ENCODE peak calls at places on chromosome 16, in four cellular contexts. B, A, U and S are unnamed samples.

GRCh38 chr16:69481901-69482341 is 57.5 kb downstream of the CYB5B start:
- DNase-seq in A (no peak), U (peak), B (no peak), S (no peak)

GRCh38 chr16:76294691-76295214 is 17.6 kb downstream of the CNTNAP4 start:
- DNase-seq in A (no peak), B (no peak), U (no peak), S (no peak)

GRCh38 chr16:69328854-69329316 is 1.5 kb downstream of the PDF start:
- DNase-seq in B (no peak), A (no peak), U (no peak), S (no peak)

GRCh38 chr16:75789237-75789636 is 62.9 kb upstream of the CPHXL start:
- DNase-seq in A (peak), B (peak), U (peak), S (no peak)

GRCh38 chr16:27441998-27442397 is 40.0 kb downstream of the IL21R start:
- DNase-seq in A (no peak), B (no peak), U (no peak), S (no peak)

GRCh38 chr16:78395035-78395434 is 295.6 kb downstream of the WWOX start:
- DNase-seq in A (no peak), U (no peak), B (no peak), S (no peak)

GRCh38 chr16:15415411-15416070 is 18.8 kb upstream of the BMERB1 start:
- DNase-seq in U (no peak), B (no peak), A (no peak), S (no peak)

GRCh38 chr16:1102921-1103648 is 7.0 kb upstream of the C1QTNF8 start:
- DNase-seq in A (peak), B (no peak), U (peak), S (no peak)

GRCh38 chr16:82761858-82762257 is 135.1 kb downstream of the CDH13 start:
- DNase-seq in A (no peak), B (no peak), U (no peak), S (no peak)

GRCh38 chr16:66881014-66881417 is 701 bp downstream of the PDP2 start:
- DNase-seq in B (no peak), U (peak), A (no peak), S (no peak)
- TF ChIP-seq ZBTB33 in B (no peak), U (no peak), A (no peak), S (no peak)

DNA sequence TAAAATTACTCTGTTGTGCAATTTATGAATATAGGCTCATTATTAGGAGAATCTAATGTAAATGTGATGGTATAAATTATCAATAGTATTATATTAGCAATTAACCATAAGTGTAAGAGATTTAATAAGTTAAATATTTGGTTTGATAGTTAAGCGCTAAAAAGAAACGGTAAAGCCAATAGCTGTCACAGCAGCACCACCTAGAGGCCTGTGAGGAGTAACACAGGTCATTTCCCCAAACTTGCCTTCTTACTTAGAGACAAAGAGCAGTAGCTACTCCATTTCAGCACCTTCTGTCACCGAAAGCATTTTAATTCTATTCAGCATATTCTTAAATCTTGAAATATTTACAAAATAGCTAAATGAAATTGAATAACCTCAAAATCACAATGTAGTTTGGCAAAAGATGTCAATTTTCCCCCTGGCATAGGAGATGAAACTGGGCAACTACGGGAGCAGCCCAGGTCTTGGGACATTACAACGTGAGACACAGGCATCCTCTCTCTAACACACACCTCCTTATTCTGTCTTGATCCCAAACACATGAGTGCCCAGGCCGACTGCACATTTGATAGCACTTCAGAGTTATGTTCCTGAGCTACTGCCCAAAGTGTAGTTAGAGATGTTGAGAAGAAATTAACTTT is 14.3 kb upstream of the DYNLRB2 start:
- DNase-seq in A (peak), U (peak), B (peak), S (no peak)
- TF ChIP-seq MAX in A (no peak), U (no peak), B (no peak), S (no peak)

DNA sequence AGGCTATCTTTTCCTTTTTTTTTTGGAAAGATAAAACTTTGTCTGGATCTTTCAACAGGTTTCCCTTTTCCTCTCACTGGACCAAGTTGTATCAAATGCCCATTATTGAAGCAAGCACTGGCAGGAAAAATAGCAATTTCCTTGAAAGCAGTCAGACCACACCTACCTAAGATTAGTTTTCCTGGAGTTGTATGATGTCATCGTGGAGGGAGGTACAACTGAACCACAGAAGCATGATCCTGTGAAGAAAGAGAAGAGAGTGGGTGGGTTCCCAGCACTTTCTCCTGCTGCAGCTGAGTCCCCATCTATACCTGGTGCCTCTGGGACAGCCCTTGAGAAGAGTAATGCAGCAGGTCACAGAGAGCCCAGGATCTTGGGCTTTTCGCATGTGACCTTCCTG is 63.6 kb upstream of the ERCC4 start:
- DNase-seq in B (no peak), A (no peak), U (no peak), S (no peak)
- TF ChIP-seq ZBTB33 in B (no peak), A (no peak), U (no peak), S (no peak)

DNA sequence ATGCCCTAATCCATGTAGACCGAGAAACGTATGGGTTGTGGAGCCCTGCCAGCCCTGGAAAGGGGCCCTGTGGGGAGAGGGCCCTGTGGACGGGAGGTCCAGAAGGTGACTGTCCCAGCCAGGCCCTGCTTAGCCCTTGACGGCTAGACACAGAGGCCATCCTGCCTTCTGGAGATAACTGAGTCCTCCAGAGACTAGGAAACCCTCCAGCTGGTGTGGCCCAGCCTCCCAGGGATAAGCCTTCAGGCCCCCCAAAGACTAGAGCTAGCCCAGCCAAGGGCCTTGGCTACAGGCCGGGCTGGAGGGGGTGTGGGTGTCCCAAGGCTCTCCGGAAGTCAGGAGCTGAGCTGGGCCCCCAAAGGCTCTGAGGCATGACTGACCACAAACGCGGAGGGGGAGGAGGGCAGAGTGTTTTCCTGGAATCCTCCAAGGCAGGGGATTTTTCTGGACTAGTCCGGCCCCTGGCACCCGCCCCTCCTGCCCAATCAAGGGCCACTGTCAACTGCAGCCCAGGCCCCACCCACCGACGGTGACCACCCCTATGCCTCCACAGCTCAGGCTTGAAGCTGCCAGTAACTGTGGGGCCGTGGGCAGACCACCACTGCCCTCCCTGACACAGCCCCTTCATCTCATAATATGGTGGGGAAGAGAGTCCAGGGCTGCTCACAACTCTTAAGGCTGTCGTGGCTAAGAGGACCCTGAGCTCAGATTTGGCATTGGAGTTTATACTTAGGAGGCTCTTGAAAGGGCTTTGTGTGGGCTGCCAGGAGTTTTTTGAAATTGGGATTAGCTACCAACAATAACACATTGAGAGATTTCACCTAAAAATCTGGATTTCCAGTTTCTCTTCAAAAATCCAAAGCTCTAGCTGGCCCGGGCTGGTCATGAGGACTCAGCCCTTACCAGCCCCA is 823 bp upstream of the VASN start:
- DNase-seq in A (no peak), B (no peak), U (peak), S (no peak)
- TF ChIP-seq MAX in A (no peak), B (no peak), U (no peak), S (no peak)

GRCh38 chr16:54193013-54193655 is 93.5 kb downstream of the IRX3 start:
- DNase-seq in U (no peak), A (no peak), B (no peak), S (no peak)

GRCh38 chr16:54194008-54194731 is 92.4 kb downstream of the IRX3 start:
- DNase-seq in B (no peak), U (no peak), A (no peak), S (no peak)

GRCh38 chr16:54191592-54191991 is 95.0 kb downstream of the IRX3 start:
- DNase-seq in U (no peak), B (no peak), A (no peak), S (no peak)

GRCh38 chr16:54191163-54191562 is 95.4 kb downstream of the IRX3 start:
- DNase-seq in A (no peak), U (no peak), B (no peak), S (no peak)

GRCh38 chr16:54193656-54194007 is 93.0 kb downstream of the IRX3 start:
- DNase-seq in U (peak), A (peak), B (peak), S (peak)
- TF ChIP-seq ZBTB33 in U (no peak), A (no peak), B (no peak), S (no peak)

DNA sequence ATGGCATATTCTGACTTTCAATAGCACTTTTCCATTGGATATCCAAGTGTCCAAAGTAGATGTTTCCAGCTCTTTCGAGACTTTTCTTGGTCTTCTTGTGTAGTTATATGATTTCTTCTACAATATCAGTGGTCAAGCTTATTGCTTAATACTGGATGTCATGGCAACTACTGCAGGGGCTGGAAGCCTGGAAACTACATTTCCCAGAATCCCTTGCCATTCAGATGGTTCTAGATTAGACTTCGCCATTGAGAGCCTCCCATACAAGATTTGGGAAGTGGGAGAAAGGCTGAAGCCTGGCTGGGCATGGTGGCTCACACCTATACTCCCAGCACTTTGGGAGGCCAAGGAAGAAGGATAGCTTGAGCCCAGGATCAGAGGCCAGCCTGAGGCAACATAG is 153.6 kb downstream of the C16orf95 start:
- DNase-seq in B (no peak), U (peak), A (no peak), S (no peak)
- TF ChIP-seq MAX in B (no peak), U (no peak), A (no peak), S (no peak)

GRCh38 chr16:11349599-11350276 is 4.5 kb downstream of the RMI2 start:
- DNase-seq in U (no peak), B (no peak), A (no peak), S (no peak)
- TF ChIP-seq ZBTB33 in U (no peak), B (no peak), A (no peak), S (no peak)

DNA sequence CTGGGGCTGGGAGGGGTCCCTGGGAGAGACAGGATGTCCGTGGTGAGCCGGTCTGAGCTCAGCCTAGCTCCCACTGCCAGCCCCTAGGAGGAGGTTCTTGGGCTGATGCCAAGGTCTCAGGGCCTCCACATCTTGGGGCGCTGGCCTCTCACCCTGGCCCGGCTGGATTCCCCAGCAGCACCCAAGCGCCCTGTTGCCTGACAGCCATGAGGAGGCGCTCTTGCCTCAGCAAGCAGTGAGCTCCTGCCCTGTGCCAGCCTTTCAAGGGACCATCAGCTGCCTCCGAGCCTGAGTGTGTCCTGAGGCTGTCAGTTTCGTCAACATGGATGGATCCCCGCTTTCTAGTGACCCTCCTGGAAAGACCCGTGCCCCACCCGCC is 234.9 kb upstream of the CIBAR2 start:
- DNase-seq in B (no peak), U (peak), A (peak), S (no peak)
- TF ChIP-seq MAX in B (no peak), U (no peak), A (no peak), S (no peak)

GRCh38 chr16:89411335-89411850 is 79.0 kb downstream of the ANKRD11 start:
- DNase-seq in B (no peak), A (no peak), U (no peak), S (no peak)

GRCh38 chr16:89409161-89409711 is 81.1 kb downstream of the ANKRD11 start:
- DNase-seq in A (no peak), B (no peak), U (no peak), S (no peak)

GRCh38 chr16:89412811-89413210 is 77.5 kb downstream of the ANKRD11 start:
- DNase-seq in U (peak), A (peak), B (no peak), S (no peak)

GRCh38 chr16:89410322-89410721 is 80.0 kb downstream of the ANKRD11 start:
- DNase-seq in U (no peak), A (no peak), B (no peak), S (no peak)

DNA sequence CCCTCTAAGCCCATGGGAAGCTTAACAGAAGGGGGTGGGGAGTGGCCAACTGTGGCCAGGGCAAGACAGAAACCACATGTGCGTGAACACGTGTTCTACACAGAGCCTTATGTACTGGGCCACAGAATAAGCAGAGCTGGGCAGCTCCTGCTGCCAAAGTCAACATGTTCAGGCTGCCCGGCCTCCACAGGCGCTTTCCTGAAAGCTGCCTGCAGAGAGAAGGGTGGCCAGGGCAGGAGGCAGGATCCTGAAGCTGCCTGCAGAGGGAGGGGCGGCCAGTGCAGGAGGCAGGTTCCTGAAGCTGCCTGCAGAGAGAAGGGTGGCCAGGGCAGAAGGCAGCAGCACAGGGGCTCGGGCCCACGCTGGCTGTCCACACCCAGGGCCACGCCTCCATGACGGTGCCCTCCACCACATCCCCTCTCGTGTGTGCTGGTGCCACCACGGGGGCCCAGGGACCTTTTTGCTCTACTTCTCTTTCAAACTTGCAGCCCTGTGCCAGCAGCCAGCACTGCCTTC is 79.5 kb downstream of the ANKRD11 start:
- DNase-seq in U (no peak), B (no peak), A (peak), S (no peak)
- TF ChIP-seq ZBTB33 in U (no peak), B (no peak), A (no peak), S (no peak)